ENCODE peak calls at places on chromosome 19, in four cellular contexts. One of them, this sample, is unnamed.

GRCh38 chr19:39759457-39760184 is 19.0 kb upstream of the LEUTX start:
- DNase-seq in tibial nerve: no peak
- DNase-seq in GM23338: no peak
- DNase-seq in neural progenitor cell: no peak
- DNase-seq in this sample: no peak

GRCh38 chr19:2034729-2035589 is 16.1 kb downstream of the MKNK2 start:
- DNase-seq in tibial nerve: no peak
- DNase-seq in neural progenitor cell: peak
- DNase-seq in GM23338: peak
- DNase-seq in this sample: no peak

GRCh38 chr19:33705090-33705847 is 83.5 kb downstream of the CHST8 start:
- DNase-seq in GM23338: peak
- DNase-seq in tibial nerve: no peak
- DNase-seq in neural progenitor cell: peak
- DNase-seq in this sample: no peak

GRCh38 chr19:2475018-2475701 is 767 bp upstream of the GADD45B start:
- DNase-seq in neural progenitor cell: peak
- DNase-seq in tibial nerve: no peak
- DNase-seq in GM23338: peak
- DNase-seq in this sample: peak

GRCh38 chr19:17671906-17672305 is 16.2 kb downstream of the UNC13A start:
- DNase-seq in tibial nerve: no peak
- DNase-seq in neural progenitor cell: peak
- DNase-seq in GM23338: peak
- DNase-seq in this sample: peak

GRCh38 chr19:17829855-17830566 is 8.7 kb upstream of the INSL3 start:
- DNase-seq in tibial nerve: no peak
- DNase-seq in GM23338: peak
- DNase-seq in neural progenitor cell: peak
- DNase-seq in this sample: peak

GRCh38 chr19:5331790-5332189 is 8.8 kb downstream of the PTPRS start:
- DNase-seq in neural progenitor cell: no peak
- DNase-seq in GM23338: no peak
- DNase-seq in tibial nerve: no peak
- DNase-seq in this sample: no peak

GRCh38 chr19:1131718-1132552 is 28.1 kb downstream of the GPX4 start:
- DNase-seq in tibial nerve: peak
- DNase-seq in neural progenitor cell: peak
- DNase-seq in GM23338: peak
- DNase-seq in this sample: peak

GRCh38 chr19:49361438-49362047 is 673 bp downstream of the TEAD2 start:
- DNase-seq in neural progenitor cell: peak
- DNase-seq in GM23338: peak
- DNase-seq in tibial nerve: peak
- DNase-seq in this sample: peak

GRCh38 chr19:7515091-7515470 is 822 bp upstream of the ZNF358 start:
- DNase-seq in tibial nerve: no peak
- DNase-seq in neural progenitor cell: no peak
- DNase-seq in GM23338: no peak
- DNase-seq in this sample: no peak

GRCh38 chr19:14985133-14985532 is 5.5 kb upstream of the SLC1A6 start:
- DNase-seq in tibial nerve: no peak
- DNase-seq in GM23338: no peak
- DNase-seq in neural progenitor cell: no peak
- DNase-seq in this sample: no peak

GRCh38 chr19:41531438-41532311 is 44.3 kb upstream of the CEACAM21 start:
- DNase-seq in tibial nerve: peak
- DNase-seq in neural progenitor cell: no peak
- DNase-seq in GM23338: no peak
- DNase-seq in this sample: peak

GRCh38 chr19:47598407-47599349 is 10.3 kb upstream of the BICRA start:
- DNase-seq in tibial nerve: peak
- DNase-seq in GM23338: peak
- DNase-seq in neural progenitor cell: peak
- DNase-seq in this sample: peak

GRCh38 chr19:47523473-47523872 is 8.6 kb upstream of the NAPA start:
- DNase-seq in neural progenitor cell: no peak
- DNase-seq in tibial nerve: no peak
- DNase-seq in GM23338: no peak
- DNase-seq in this sample: no peak

GRCh38 chr19:3984908-3985642 is at the start of gene EEF2:
- DNase-seq in GM23338: peak
- DNase-seq in neural progenitor cell: peak
- DNase-seq in tibial nerve: peak
- DNase-seq in this sample: peak

GRCh38 chr19:10320602-10321416 is 5.0 kb upstream of the FDX2 start:
- DNase-seq in GM23338: no peak
- DNase-seq in neural progenitor cell: no peak
- DNase-seq in tibial nerve: no peak
- DNase-seq in this sample: no peak

GRCh38 chr19:18514800-18515682 is 6.8 kb downstream of the ELL start:
- DNase-seq in neural progenitor cell: no peak
- DNase-seq in GM23338: no peak
- DNase-seq in tibial nerve: peak
- DNase-seq in this sample: peak

DNA sequence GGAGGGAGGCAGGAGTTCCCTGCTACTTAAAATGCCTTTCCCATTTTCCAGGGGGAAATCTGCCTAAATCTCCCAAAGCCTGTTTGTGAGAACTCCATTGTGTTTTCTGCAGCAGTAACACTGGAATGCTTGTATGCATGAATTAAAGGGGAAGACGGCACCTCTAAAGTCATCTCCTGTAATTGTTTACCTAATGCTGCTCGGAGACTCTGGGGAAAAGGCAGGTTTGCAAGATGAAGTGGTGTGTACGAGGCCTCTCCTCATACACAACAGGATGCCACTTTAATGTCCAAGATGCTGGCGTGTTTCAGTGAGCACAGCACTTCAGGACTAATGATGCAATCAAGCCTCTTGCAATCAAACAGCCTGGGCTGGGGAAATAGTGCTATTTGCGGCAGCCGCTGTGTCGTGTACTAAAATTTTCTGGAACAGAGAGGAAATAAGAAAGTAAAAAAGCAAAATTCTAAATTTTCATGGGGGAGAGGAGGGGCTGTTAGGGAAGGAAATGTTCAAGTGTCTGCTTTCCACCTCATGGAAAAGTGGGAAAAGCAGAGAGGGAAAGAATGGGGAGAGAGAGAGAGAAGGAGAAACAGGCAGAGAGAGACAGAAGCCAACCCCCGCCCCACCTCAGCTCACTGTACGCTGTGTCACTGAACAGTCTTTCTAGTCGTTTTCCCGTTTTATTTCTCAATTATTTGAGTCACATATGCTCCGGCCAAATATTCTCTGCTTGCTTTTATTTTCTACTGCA is 32.9 kb downstream of the TSHZ3 start:
- DNase-seq in neural progenitor cell: peak
- DNase-seq in tibial nerve: peak
- DNase-seq in GM23338: peak
- DNase-seq in this sample: no peak
- H3K4me3 ChIP-seq in neural progenitor cell: peak
- H3K4me3 ChIP-seq in tibial nerve: no peak
- H3K4me3 ChIP-seq in GM23338: peak
- H3K4me3 ChIP-seq in this sample: no peak

GRCh38 chr19:11814707-11815050 is 606 bp downstream of the ZNF440 start:
- DNase-seq in GM23338: peak
- DNase-seq in tibial nerve: no peak
- DNase-seq in neural progenitor cell: peak
- DNase-seq in this sample: peak

GRCh38 chr19:11813801-11814706 is at the start of gene ZNF440:
- DNase-seq in tibial nerve: peak
- DNase-seq in GM23338: peak
- DNase-seq in neural progenitor cell: peak
- DNase-seq in this sample: peak
- TF ChIP-seq CTCF in tibial nerve: no peak
- TF ChIP-seq CTCF in GM23338: no peak
- TF ChIP-seq CTCF in neural progenitor cell: no peak
- TF ChIP-seq CTCF in this sample: no peak

DNA sequence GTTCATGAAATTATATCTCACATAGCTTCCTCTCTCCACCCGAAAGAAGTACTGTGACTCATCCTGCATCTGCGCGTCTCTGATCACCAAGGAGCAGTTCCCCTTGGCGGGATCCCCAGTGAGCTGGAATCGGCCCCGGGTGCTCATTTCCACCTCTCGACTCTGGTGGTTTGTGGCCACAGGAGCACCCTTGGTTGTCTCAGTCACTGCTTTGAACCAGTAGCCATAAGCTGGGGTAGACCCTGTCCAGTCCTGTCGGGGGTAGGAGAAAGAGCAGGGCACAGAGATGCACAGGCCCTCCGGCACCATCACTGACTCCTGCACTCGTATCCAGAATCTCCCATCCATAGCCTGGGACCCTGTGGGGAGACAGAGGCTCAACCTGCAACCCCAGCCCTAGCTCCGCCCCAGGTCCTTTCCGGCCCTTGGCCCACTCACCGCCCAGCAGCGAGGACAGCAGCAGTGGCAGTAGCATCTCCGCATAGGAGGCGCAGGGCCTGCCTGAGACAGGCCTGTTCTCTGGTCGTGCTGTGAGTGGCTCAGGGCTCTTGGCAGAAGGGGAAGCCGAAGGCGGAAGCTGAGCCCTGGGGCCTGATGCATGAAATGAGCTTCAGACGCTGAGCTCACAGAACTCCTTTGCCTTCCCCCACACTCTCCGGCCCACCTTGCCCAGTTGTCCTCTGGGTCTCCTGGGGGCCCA is at the start of gene SIGLEC10:
- DNase-seq in GM23338: peak
- DNase-seq in tibial nerve: no peak
- DNase-seq in neural progenitor cell: no peak
- DNase-seq in this sample: no peak
- H3K4me3 ChIP-seq in GM23338: no peak
- H3K4me3 ChIP-seq in tibial nerve: no peak
- H3K4me3 ChIP-seq in neural progenitor cell: no peak
- H3K4me3 ChIP-seq in this sample: no peak

GRCh38 chr19:43563816-43564215 is 11.5 kb downstream of the XRCC1 start:
- DNase-seq in neural progenitor cell: no peak
- DNase-seq in GM23338: no peak
- DNase-seq in tibial nerve: no peak
- DNase-seq in this sample: no peak

GRCh38 chr19:43562211-43562697 is 13.1 kb downstream of the XRCC1 start:
- DNase-seq in GM23338: no peak
- DNase-seq in tibial nerve: no peak
- DNase-seq in neural progenitor cell: no peak
- DNase-seq in this sample: no peak

GRCh38 chr19:43561144-43561970 is 14.0 kb downstream of the XRCC1 start:
- DNase-seq in tibial nerve: no peak
- DNase-seq in neural progenitor cell: no peak
- DNase-seq in GM23338: no peak
- DNase-seq in this sample: no peak

GRCh38 chr19:43562698-43563241 is 12.6 kb downstream of the XRCC1 start:
- DNase-seq in GM23338: no peak
- DNase-seq in neural progenitor cell: no peak
- DNase-seq in tibial nerve: peak
- DNase-seq in this sample: peak

DNA sequence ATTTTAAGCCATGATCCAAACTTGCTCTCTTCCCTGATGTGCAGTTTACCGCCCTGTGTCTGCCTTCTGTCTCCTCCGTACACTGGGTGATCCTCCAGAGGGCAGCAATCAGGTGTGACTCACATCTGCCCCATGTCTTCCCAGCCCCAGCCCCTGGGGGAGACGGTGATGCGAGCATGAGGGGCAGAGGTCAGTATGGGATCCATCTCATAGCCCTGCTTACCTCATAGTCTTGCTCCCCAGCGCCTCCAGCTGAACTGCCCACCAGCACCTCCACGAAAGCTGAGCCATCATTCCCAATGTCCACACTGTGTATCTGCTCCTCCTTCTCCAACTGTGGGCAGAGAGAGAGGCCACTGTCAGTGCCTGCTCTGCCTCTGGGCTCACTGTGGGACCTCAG is 14.6 kb downstream of the XRCC1 start:
- DNase-seq in GM23338: peak
- DNase-seq in neural progenitor cell: no peak
- DNase-seq in tibial nerve: no peak
- DNase-seq in this sample: peak
- TF ChIP-seq CTCF in GM23338: peak
- TF ChIP-seq CTCF in neural progenitor cell: no peak
- TF ChIP-seq CTCF in tibial nerve: no peak
- TF ChIP-seq CTCF in this sample: peak

DNA sequence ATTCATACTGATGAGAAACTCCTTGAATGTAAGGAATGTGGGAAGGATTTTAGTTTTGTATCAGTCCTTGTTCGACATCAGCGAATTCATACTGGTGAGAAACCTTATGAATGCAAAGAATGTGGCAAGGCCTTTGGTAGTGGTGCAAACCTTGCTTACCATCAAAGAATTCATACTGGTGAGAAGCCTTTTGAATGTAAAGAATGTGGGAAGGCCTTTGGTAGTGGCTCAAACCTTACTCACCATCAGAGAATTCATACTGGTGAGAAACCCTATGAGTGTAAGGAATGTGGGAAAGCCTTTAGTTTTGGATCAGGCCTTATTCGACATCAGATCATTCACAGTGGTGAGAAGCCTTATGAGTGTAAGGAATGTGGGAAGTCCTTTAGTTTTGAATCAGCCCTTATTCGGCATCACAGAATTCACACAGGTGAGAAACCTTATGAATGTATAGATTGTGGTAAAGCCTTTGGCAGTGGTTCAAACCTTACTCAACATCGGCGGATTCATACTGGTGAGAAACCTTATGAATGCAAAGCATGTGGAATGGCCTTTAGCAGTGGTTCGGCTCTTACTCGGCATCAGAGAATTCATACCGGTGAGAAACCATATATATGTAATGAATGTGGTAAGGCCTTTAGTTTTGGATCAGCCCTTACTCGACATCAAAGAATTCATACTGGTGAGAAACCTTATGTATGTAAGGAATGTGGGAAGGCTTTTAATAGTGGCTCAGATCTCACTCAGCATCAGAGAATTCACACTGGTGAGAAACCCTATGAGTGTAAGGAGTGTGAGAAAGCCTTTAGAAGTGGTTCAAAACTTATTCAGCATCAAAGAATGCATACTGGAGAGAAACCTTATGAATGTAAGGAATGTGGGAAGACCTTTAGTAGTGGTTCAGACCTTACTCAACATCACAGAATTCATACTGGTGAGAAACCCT is 26.6 kb downstream of the ZNF345 start:
- DNase-seq in GM23338: peak
- DNase-seq in neural progenitor cell: no peak
- DNase-seq in tibial nerve: no peak
- DNase-seq in this sample: no peak
- H3K4me3 ChIP-seq in GM23338: no peak
- H3K4me3 ChIP-seq in neural progenitor cell: no peak
- H3K4me3 ChIP-seq in tibial nerve: no peak
- H3K4me3 ChIP-seq in this sample: no peak

GRCh38 chr19:56348289-56348877 is 33.7 kb upstream of the ZSCAN5A start:
- DNase-seq in neural progenitor cell: peak
- DNase-seq in tibial nerve: no peak
- DNase-seq in GM23338: peak
- DNase-seq in this sample: peak
- TF ChIP-seq CTCF in neural progenitor cell: peak
- TF ChIP-seq CTCF in tibial nerve: no peak
- TF ChIP-seq CTCF in GM23338: peak
- TF ChIP-seq CTCF in this sample: peak

This sample was measured in brain microvascular endothelial cell.